ENCODE peak calls at places on chromosomes 6 and 20, in six cellular contexts. A is stimulated activated CD4-positive, alpha-beta T cell treated with anti-CD3 and anti-CD28 coated beads, Interleukin-12 subunit alpha, Interleukin-12 subunit beta, amount 100 ng/mL, for 4 hours; F is HT-29; W is SJSA1; Q is A673; K is tibial artery. V is an unnamed sample.

GRCh38 chr6:139765825-139766285 is 391.4 kb upstream of the CITED2 start:
- DNase-seq in A (no peak), F (peak; percentile 68), W (no peak), Q (no peak), K (no peak), V (no peak)

GRCh38 chr6:155654474-155654873 is 198.8 kb upstream of the NOX3 start:
- DNase-seq in A (no peak), F (no peak), W (no peak), Q (no peak), K (no peak), V (no peak)

GRCh38 chr6:116087437-116088027 is 13.1 kb upstream of the NT5DC1 start:
- DNase-seq in A (no peak), F (no peak), W (peak; percentile 60), Q (no peak), K (no peak), V (peak; percentile 59)

GRCh38 chr6:11231564-11232176 is 798 bp downstream of the NEDD9 start:
- DNase-seq in A (no peak), F (peak; percentile 88), W (peak; percentile 50), Q (peak; percentile 74), K (no peak), V (peak; percentile 40)

GRCh38 chr6:134936927-134937326 is 13.0 kb downstream of the ALDH8A1 start:
- DNase-seq in A (no peak), F (no peak), W (peak; percentile 44), Q (no peak), K (no peak), V (peak; percentile 52)

GRCh38 chr20:62523473-62524203 is 47.8 kb upstream of the GATA5 start:
- DNase-seq in A (peak; percentile 62), F (peak; percentile 89), W (no peak), Q (no peak), K (no peak), V (no peak)

GRCh38 chr20:61848851-61849250 is 216.8 kb downstream of the TAF4 start:
- DNase-seq in A (no peak), F (no peak), W (no peak), Q (no peak), K (no peak), V (no peak)

GRCh38 chr6:71197770-71198169 is 90.8 kb upstream of the OGFRL1 start:
- DNase-seq in A (no peak), F (no peak), W (no peak), Q (peak; percentile 53), K (no peak), V (no peak)

GRCh38 chr6:158068893-158069799 is 87.5 kb downstream of the SYNJ2 start:
- DNase-seq in A (no peak), F (peak; percentile 82), W (peak; percentile 73), Q (peak; percentile 32), K (peak; percentile 87), V (no peak)

GRCh38 chr6:81624443-81624842 is 128.0 kb downstream of the TENT5A start:
- DNase-seq in A (no peak), F (no peak), W (no peak), Q (no peak), K (no peak), V (no peak)

GRCh38 chr20:7696311-7696710 is 243.9 kb downstream of the HAO1 start:
- DNase-seq in A (no peak), F (no peak), W (no peak), Q (no peak), K (no peak), V (no peak)

GRCh38 chr20:39356913-39357312 is 394.8 kb downstream of the DHX35 start:
- DNase-seq in A (no peak), F (no peak), W (no peak), Q (no peak), K (no peak), V (no peak)

GRCh38 chr6:136031982-136032381 is 180.5 kb downstream of the PDE7B start:
- DNase-seq in A (no peak), F (peak; percentile 38), W (no peak), Q (peak; percentile 51), K (no peak), V (no peak)

GRCh38 chr6:99185525-99185924 is 163.9 kb downstream of the FAXC start:
- DNase-seq in A (no peak), F (no peak), W (no peak), Q (no peak), K (no peak), V (no peak)

GRCh38 chr20:34362502-34363061 is 491 bp upstream of the ITCH start:
- DNase-seq in A (no peak), F (no peak), W (no peak), Q (no peak), K (no peak), V (no peak)

GRCh38 chr6:141513830-141514229 is 618.9 kb upstream of the GJE1 start:
- DNase-seq in A (no peak), F (no peak), W (peak; percentile 19), Q (no peak), K (no peak), V (no peak)

GRCh38 chr6:113375950-113376846 is 480.9 kb upstream of the MARCKS start:
- DNase-seq in A (no peak), F (no peak), W (peak; percentile 59), Q (peak; percentile 38), K (no peak), V (peak; percentile 82)

GRCh38 chr6:108120311-108120710 is 45.5 kb upstream of the NR2E1 start:
- DNase-seq in A (no peak), F (no peak), W (no peak), Q (no peak), K (no peak), V (no peak)

GRCh38 chr6:146289816-146290588 is 253.6 kb upstream of the RAB32 start:
- DNase-seq in A (no peak), F (peak; percentile 4), W (peak; percentile 39), Q (peak; percentile 89), K (no peak), V (peak; percentile 72)

GRCh38 chr6:41637179-41638001 is 878 bp upstream of the MDFI start:
- DNase-seq in A (no peak), F (no peak), W (no peak), Q (no peak), K (no peak), V (no peak)

GRCh38 chr6:96631248-96631647 is 68.3 kb downstream of the FHL5 start:
- DNase-seq in A (no peak), F (no peak), W (no peak), Q (no peak), K (no peak), V (no peak)

GRCh38 chr6:35493307-35493983 is 3.4 kb downstream of the TEAD3 start:
- DNase-seq in A (no peak), F (no peak), W (no peak), Q (no peak), K (no peak), V (no peak)

GRCh38 chr20:47438464-47439381 is 63.0 kb upstream of the NCOA3 start:
- DNase-seq in A (no peak), F (peak; percentile 93), W (no peak), Q (no peak), K (no peak), V (no peak)

GRCh38 chr20:3735768-3736167 is 3.3 kb downstream of the HSPA12B start:
- DNase-seq in A (no peak), F (no peak), W (no peak), Q (no peak), K (no peak), V (no peak)

GRCh38 chr20:50675671-50676376 is 15.5 kb downstream of the RIPOR3 start:
- DNase-seq in A (no peak), F (no peak), W (peak; percentile 37), Q (no peak), K (no peak), V (no peak)

GRCh38 chr6:40719671-40720374 is 132.7 kb upstream of the LRFN2 start:
- DNase-seq in A (no peak), F (no peak), W (peak; percentile 26), Q (peak; percentile 24), K (no peak), V (peak; percentile 41)

GRCh38 chr6:167849846-167850459 is 23.2 kb downstream of the AFDN start:
- DNase-seq in A (no peak), F (peak; percentile 83), W (peak; percentile 67), Q (no peak), K (no peak), V (no peak)

GRCh38 chr6:84392292-84392691 is 164.8 kb upstream of the CEP162 start:
- DNase-seq in A (no peak), F (no peak), W (no peak), Q (no peak), K (no peak), V (no peak)

GRCh38 chr6:149102324-149102723 is 215.2 kb upstream of the TAB2 start:
- DNase-seq in A (no peak), F (no peak), W (no peak), Q (no peak), K (no peak), V (no peak)

GRCh38 chr20:62768815-62769287 is 27.4 kb upstream of the MRGBP start:
- DNase-seq in A (no peak), F (peak; percentile 85), W (no peak), Q (peak; percentile 63), K (no peak), V (no peak)

GRCh38 chr6:133396225-133396624 is 155.1 kb downstream of the EYA4 start:
- DNase-seq in A (no peak), F (no peak), W (no peak), Q (peak; percentile 40), K (no peak), V (no peak)

GRCh38 chr6:144931172-144932035 is 646.3 kb downstream of the UTRN start:
- DNase-seq in A (peak; percentile 9), F (peak; percentile 77), W (peak; percentile 42), Q (peak; percentile 66), K (no peak), V (no peak)

GRCh38 chr6:138647006-138647405 is 126.6 kb upstream of the CCDC28A start:
- DNase-seq in A (no peak), F (no peak), W (no peak), Q (peak; percentile 75), K (no peak), V (peak; percentile 74)

GRCh38 chr20:17888044-17888443 is 80.5 kb downstream of the SNX5 start:
- DNase-seq in A (no peak), F (no peak), W (no peak), Q (no peak), K (no peak), V (no peak)

GRCh38 chr20:25471020-25471419 is 63.5 kb downstream of the GINS1 start:
- DNase-seq in A (no peak), F (no peak), W (no peak), Q (no peak), K (no peak), V (no peak)

GRCh38 chr6:26187981-26188635 is 100.9 kb downstream of the HFE start:
- DNase-seq in A (no peak), F (peak; percentile 71), W (no peak), Q (peak; percentile 72), K (no peak), V (no peak)

GRCh38 chr6:87183687-87184086 is 28.3 kb downstream of the ZNF292 start:
- DNase-seq in A (no peak), F (no peak), W (no peak), Q (no peak), K (no peak), V (peak; percentile 15)

GRCh38 chr6:5249451-5250122 is 11.2 kb downstream of the LYRM4 start:
- DNase-seq in A (no peak), F (peak; percentile 25), W (no peak), Q (no peak), K (no peak), V (no peak)

V was measured in GM04504.